ENCODE peak calls at places on chromosome 12, in five cellular contexts. I, K, N, O and Q are unnamed samples.

GRCh38 chr12:81167694-81168093 is 89.8 kb downstream of the ACSS3 start:
- DNase-seq in I (no peak), K (peak; percentile 19), N (no peak), O (no peak), Q (no peak)

GRCh38 chr12:43692064-43692463 is 66.5 kb downstream of the PUS7L start:
- DNase-seq in I (no peak), K (peak; percentile 67), N (no peak), O (no peak), Q (no peak)

GRCh38 chr12:52119398-52120254 is 40.1 kb downstream of the SMIM41 start:
- DNase-seq in I (peak; percentile 91), K (no peak), N (peak; percentile 93), O (peak; percentile 93), Q (no peak)

GRCh38 chr12:52020539-52021336 is 14.0 kb downstream of the TAMALIN start:
- DNase-seq in I (peak; percentile 79), K (peak; percentile 47), N (peak; percentile 87), O (peak; percentile 85), Q (peak; percentile 95)

GRCh38 chr12:6943387-6943718 is 263 bp upstream of the RNU7-1 start:
- DNase-seq in I (peak; percentile 94), K (peak; percentile 94), N (peak; percentile 96), O (peak; percentile 95), Q (peak; percentile 99)

GRCh38 chr12:71878208-71878607 is 38.6 kb downstream of the TBC1D15 start:
- DNase-seq in I (no peak), K (no peak), N (no peak), O (no peak), Q (no peak)

GRCh38 chr12:5073838-5074237 is 30.2 kb downstream of the KCNA5 start:
- DNase-seq in I (peak; percentile 5), K (peak; percentile 44), N (peak; percentile 71), O (peak; percentile 57), Q (no peak)

GRCh38 chr12:2084553-2085296 is 31.9 kb downstream of the CACNA1C start:
- DNase-seq in I (no peak), K (peak; percentile 89), N (no peak), O (no peak), Q (peak; percentile 88)

GRCh38 chr12:78725033-78725432 is 139.5 kb upstream of the SYT1 start:
- DNase-seq in I (no peak), K (no peak), N (no peak), O (no peak), Q (no peak)

GRCh38 chr12:113274848-113275247 is 53.6 kb downstream of the TPCN1 start:
- DNase-seq in I (no peak), K (no peak), N (no peak), O (no peak), Q (no peak)

GRCh38 chr12:17342381-17342961 is 736.5 kb upstream of the LMO3 start:
- DNase-seq in I (no peak), K (no peak), N (no peak), O (peak; percentile 36), Q (no peak)

GRCh38 chr12:22287056-22287455 is 47.5 kb downstream of the ST8SIA1 start:
- DNase-seq in I (no peak), K (no peak), N (no peak), O (no peak), Q (no peak)

GRCh38 chr12:16454481-16454880 is 107.0 kb downstream of the MGST1 start:
- DNase-seq in I (no peak), K (peak; percentile 51), N (no peak), O (no peak), Q (no peak)

GRCh38 chr12:526089-526488 is 66.3 kb downstream of the B4GALNT3 start:
- DNase-seq in I (no peak), K (no peak), N (no peak), O (no peak), Q (peak; percentile 41)

GRCh38 chr12:52942056-52942913 is 6.6 kb upstream of the KRT18 start:
- DNase-seq in I (no peak), K (peak; percentile 45), N (no peak), O (no peak), Q (no peak)

GRCh38 chr12:127284870-127285431 is 982.0 kb upstream of the TMEM132C start:
- DNase-seq in I (no peak), K (peak; percentile 81), N (no peak), O (no peak), Q (peak; percentile 94)

GRCh38 chr12:68812553-68813241 is 4.7 kb downstream of the MDM2 start:
- DNase-seq in I (no peak), K (no peak), N (no peak), O (no peak), Q (peak; percentile 36)

GRCh38 chr12:107366322-107366721 is 273.0 kb upstream of the CRY1 start:
- DNase-seq in I (no peak), K (no peak), N (no peak), O (no peak), Q (no peak)

GRCh38 chr12:51200806-51201205 is 17.1 kb downstream of the POU6F1 start:
- DNase-seq in I (no peak), K (peak; percentile 14), N (no peak), O (no peak), Q (no peak)

GRCh38 chr12:67592228-67593011 is 56.1 kb upstream of the DYRK2 start:
- DNase-seq in I (no peak), K (peak; percentile 51), N (no peak), O (no peak), Q (peak; percentile 65)

GRCh38 chr12:21502164-21502496 is 541 bp downstream of the GOLT1B start:
- DNase-seq in I (peak; percentile 24), K (peak; percentile 34), N (peak; percentile 58), O (no peak), Q (peak; percentile 54)

GRCh38 chr12:111766608-111767361 is at the start of gene ALDH2:
- DNase-seq in I (peak; percentile 69), K (peak; percentile 43), N (peak; percentile 94), O (peak; percentile 94), Q (peak; percentile 95)

GRCh38 chr12:57839996-57840395 is 6.5 kb downstream of the CTDSP2 start:
- DNase-seq in I (no peak), K (no peak), N (no peak), O (no peak), Q (no peak)
- H3K4me1 ChIP-seq in I (peaks cover 99% of the 10 kb centered on the region), K (peaks cover 56% of the 10 kb centered on the region), N (peaks cover 40% of the 10 kb centered on the region), O (peaks cover 88% of the 10 kb centered on the region), Q (peaks cover 89% of the 10 kb centered on the region)

GRCh38 chr12:104747956-104748355 is 210.1 kb downstream of the SLC41A2 start:
- DNase-seq in I (no peak), K (no peak), N (no peak), O (no peak), Q (no peak)
- H4K20me1 ChIP-seq in I (no peaks in the 10 kb centered on the region), K (no peaks in the 10 kb centered on the region), N (no peaks in the 10 kb centered on the region), O (no peaks in the 10 kb centered on the region), Q (peaks cover 1% of the 10 kb centered on the region)

GRCh38 chr12:109475993-109476806 is 900 bp downstream of the KCTD10 start:
- DNase-seq in I (peak; percentile 4), K (no peak), N (no peak), O (peak; percentile 24), Q (no peak)
- H3K4me1 ChIP-seq in I (peaks cover 22% of the 10 kb centered on the region), K (peaks cover 8% of the 10 kb centered on the region), N (peaks cover 32% of the 10 kb centered on the region), O (peaks cover 14% of the 10 kb centered on the region), Q (peaks cover 38% of the 10 kb centered on the region)

GRCh38 chr12:104737113-104737512 is 221.0 kb downstream of the SLC41A2 start:
- DNase-seq in I (no peak), K (no peak), N (no peak), O (no peak), Q (no peak)

GRCh38 chr12:104740668-104741067 is 217.4 kb downstream of the SLC41A2 start:
- DNase-seq in I (peak; percentile 52), K (no peak), N (no peak), O (no peak), Q (no peak)

GRCh38 chr12:104738371-104738710 is 219.7 kb downstream of the SLC41A2 start:
- DNase-seq in I (no peak), K (no peak), N (no peak), O (no peak), Q (no peak)

GRCh38 chr12:104737682-104738370 is 220.3 kb downstream of the SLC41A2 start:
- DNase-seq in I (no peak), K (no peak), N (no peak), O (peak; percentile 65), Q (no peak)

GRCh38 chr12:104738841-104739642 is 219.0 kb downstream of the SLC41A2 start:
- DNase-seq in I (no peak), K (no peak), N (no peak), O (no peak), Q (no peak)
- H4K20me1 ChIP-seq in I (no peaks in the 10 kb centered on the region), K (no peaks in the 10 kb centered on the region), N (peaks cover 4% of the 10 kb centered on the region), O (peaks cover 21% of the 10 kb centered on the region), Q (peaks cover 2% of the 10 kb centered on the region)

GRCh38 chr12:26031814-26032213 is 73.3 kb downstream of the RASSF8 start:
- DNase-seq in I (no peak), K (peak; percentile 31), N (no peak), O (no peak), Q (no peak)

GRCh38 chr12:26030371-26030770 is 71.9 kb downstream of the RASSF8 start:
- DNase-seq in I (no peak), K (no peak), N (no peak), O (no peak), Q (no peak)

GRCh38 chr12:26031318-26031717 is 72.8 kb downstream of the RASSF8 start:
- DNase-seq in I (no peak), K (no peak), N (no peak), O (no peak), Q (no peak)

GRCh38 chr12:26028953-26029740 is 70.7 kb downstream of the RASSF8 start:
- DNase-seq in I (peak; percentile 45), K (peak; percentile 67), N (peak; percentile 71), O (peak; percentile 59), Q (no peak)

GRCh38 chr12:26029741-26030033 is 71.2 kb downstream of the RASSF8 start:
- DNase-seq in I (no peak), K (peak; percentile 30), N (no peak), O (no peak), Q (no peak)
- H3K4me1 ChIP-seq in I (no peaks in the 10 kb centered on the region), K (peaks cover 9% of the 10 kb centered on the region), N (no peaks in the 10 kb centered on the region), O (peaks cover 7% of the 10 kb centered on the region), Q (peaks cover 58% of the 10 kb centered on the region)

DNA sequence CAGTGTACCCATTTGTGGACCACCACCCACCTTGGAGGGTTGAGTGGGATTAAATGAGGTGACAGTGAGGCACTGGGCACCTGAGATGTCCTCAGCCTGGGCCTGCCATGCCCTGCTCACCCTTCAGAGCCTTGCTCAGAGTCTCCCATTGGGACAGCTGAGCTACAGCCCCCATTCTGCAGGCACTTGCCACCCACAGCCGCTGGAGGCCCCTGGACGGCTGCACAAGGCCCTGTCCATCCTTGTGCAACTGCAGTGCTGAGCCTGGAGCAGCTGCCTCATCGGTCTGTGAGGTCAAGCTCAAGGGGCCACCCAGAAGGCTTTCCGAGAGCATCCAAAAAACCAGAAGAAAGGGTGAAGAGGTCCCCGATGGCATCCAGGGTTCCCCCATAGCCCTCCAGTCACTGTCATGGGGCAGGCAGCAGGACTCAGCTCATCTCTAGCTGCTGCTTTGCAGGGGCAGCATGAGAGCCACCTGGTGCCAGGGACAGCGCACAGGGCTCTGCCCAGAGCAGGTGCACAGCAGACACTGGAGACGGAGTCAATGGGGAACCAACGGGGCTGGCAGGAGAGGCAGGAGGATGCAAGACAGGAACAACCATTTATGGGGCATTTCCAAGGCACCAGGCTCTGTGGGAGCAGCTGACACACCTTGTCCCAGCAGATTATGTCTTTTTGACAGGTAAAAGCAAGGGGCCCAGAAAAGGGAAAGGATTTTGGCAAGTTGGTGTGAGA is 84.6 kb downstream of the ARL6IP4 start:
- DNase-seq in I (no peak), K (no peak), N (no peak), O (no peak), Q (no peak)
- H4K20me1 ChIP-seq in I (no peaks in the 10 kb centered on the region), K (peaks cover 23% of the 10 kb centered on the region), N (no peaks in the 10 kb centered on the region), O (no peaks in the 10 kb centered on the region), Q (peaks cover 54% of the 10 kb centered on the region)